ENCODE peak calls at places on chromosomes 12 and 14, in four cellular contexts. D is HepG2, N is HCT116, I is H1. K is an unnamed sample.

GRCh38 chr12:49983892-49984291 is 11.1 kb downstream of the AQP6 start:
- DNase-seq in D (no peak), N (no peak), I (no peak), K (no peak)

GRCh38 chr12:83015390-83016225 is 328.9 kb downstream of the TMTC2 start:
- DNase-seq in D (no peak), N (peak; percentile 23), I (no peak), K (no peak)

GRCh38 chr12:116053479-116054195 is 223.9 kb downstream of the MED13L start:
- DNase-seq in D (peak; percentile 71), N (no peak), I (no peak), K (no peak)

GRCh38 chr12:103801709-103802585 is 39.1 kb downstream of the NT5DC3 start:
- DNase-seq in D (peak; percentile 57), N (peak; percentile 51), I (no peak), K (no peak)

GRCh38 chr12:66092559-66093269 is 37.8 kb downstream of the LLPH start:
- DNase-seq in D (no peak), N (no peak), I (no peak), K (no peak)

GRCh38 chr14:72503696-72504368 is 390.1 kb downstream of the DPF3 start:
- DNase-seq in D (no peak), N (peak; percentile 8), I (no peak), K (no peak)

GRCh38 chr12:92158711-92159534 is 13.3 kb upstream of the BTG1 start:
- DNase-seq in D (no peak), N (no peak), I (no peak), K (no peak)

GRCh38 chr14:34059925-34060746 is 109.3 kb upstream of the EGLN3 start:
- DNase-seq in D (peak; percentile 56), N (no peak), I (no peak), K (peak; percentile 35)

GRCh38 chr12:7151532-7151931 is 21.4 kb downstream of the CLSTN3 start:
- DNase-seq in D (no peak), N (no peak), I (no peak), K (no peak)

GRCh38 chr14:91363776-91364523 is 53.7 kb downstream of the CCDC88C start:
- DNase-seq in D (no peak), N (no peak), I (no peak), K (no peak)

GRCh38 chr12:73656375-73656774 is 881.3 kb upstream of the ATXN7L3B start:
- DNase-seq in D (no peak), N (no peak), I (no peak), K (no peak)

GRCh38 chr14:104967414-104968152 is 10.6 kb downstream of the AHNAK2 start:
- DNase-seq in D (no peak), N (no peak), I (no peak), K (no peak)

GRCh38 chr12:27769142-27769672 is 10.8 kb upstream of the KLHL42 start:
- DNase-seq in D (no peak), N (no peak), I (no peak), K (no peak)

GRCh38 chr12:44697489-44697888 is 178.6 kb downstream of the NELL2 start:
- DNase-seq in D (no peak), N (no peak), I (no peak), K (no peak)

GRCh38 chr12:95764848-95765247 is 25.7 kb downstream of the NTN4 start:
- DNase-seq in D (no peak), N (no peak), I (no peak), K (no peak)

GRCh38 chr12:24499151-24500146 is 449.5 kb downstream of the BCAT1 start:
- DNase-seq in D (no peak), N (no peak), I (no peak), K (no peak)

GRCh38 chr12:15599266-15600037 is 189.7 kb downstream of the EPS8 start:
- DNase-seq in D (no peak), N (no peak), I (no peak), K (no peak)

GRCh38 chr14:100406505-100407131 is 83.5 kb downstream of the SLC25A47 start:
- DNase-seq in D (peak; percentile 66), N (no peak), I (no peak), K (no peak)

GRCh38 chr14:80315681-80316080 is 104.4 kb upstream of the DIO2 start:
- DNase-seq in D (no peak), N (no peak), I (no peak), K (no peak)

GRCh38 chr12:42213954-42214426 is 24.1 kb downstream of the YAF2 start:
- DNase-seq in D (no peak), N (no peak), I (no peak), K (no peak)

GRCh38 chr14:99884834-99885648 is 91.8 kb downstream of the EML1 start:
- DNase-seq in D (peak; percentile 52), N (peak; percentile 40), I (no peak), K (no peak)

GRCh38 chr14:23562822-23563472 is 4.6 kb downstream of the AP1G2 start:
- DNase-seq in D (peak; percentile 74), N (no peak), I (no peak), K (no peak)

GRCh38 chr12:32470936-32471335 is 71.6 kb downstream of the FGD4 start:
- DNase-seq in D (no peak), N (no peak), I (no peak), K (no peak)

GRCh38 chr14:105389534-105389933 is 8.8 kb upstream of the TEX22 start:
- DNase-seq in D (no peak), N (no peak), I (no peak), K (no peak)

GRCh38 chr14:67241416-67242362 is at the start of gene PALS1:
- DNase-seq in D (peak; percentile 62), N (peak; percentile 53), I (no peak), K (peak; percentile 11)

GRCh38 chr12:89200217-89200616 is 152.1 kb downstream of the DUSP6 start:
- DNase-seq in D (no peak), N (no peak), I (no peak), K (no peak)

GRCh38 chr14:89507521-89507920 is 90.5 kb upstream of the FOXN3 start:
- DNase-seq in D (peak; percentile 32), N (peak; percentile 75), I (no peak), K (no peak)

GRCh38 chr12:103333676-103334075 is 162.1 kb downstream of the C12orf42 start:
- DNase-seq in D (no peak), N (no peak), I (no peak), K (no peak)

GRCh38 chr14:89504602-89505320 is 87.7 kb upstream of the FOXN3 start:
- DNase-seq in D (no peak), N (no peak), I (no peak), K (no peak)

GRCh38 chr12:123109319-123109772 is 41.5 kb downstream of the PITPNM2 start:
- DNase-seq in D (no peak), N (no peak), I (no peak), K (no peak)

GRCh38 chr14:35821546-35822411 is 4.4 kb upstream of the BRMS1L start:
- DNase-seq in D (peak; percentile 83), N (peak; percentile 53), I (no peak), K (no peak)

GRCh38 chr12:6328945-6329692 is 12.8 kb downstream of the TNFRSF1A start:
- DNase-seq in D (no peak), N (no peak), I (no peak), K (no peak)

GRCh38 chr14:83988274-83988673 is 1541.7 kb upstream of the FLRT2 start:
- DNase-seq in D (no peak), N (no peak), I (no peak), K (no peak)

GRCh38 chr12:50991296-50991695 is 34.9 kb downstream of the SLC11A2 start:
- DNase-seq in D (no peak), N (no peak), I (no peak), K (no peak)

GRCh38 chr12:92431146-92431545 is 271.6 kb upstream of the PLEKHG7 start:
- DNase-seq in D (no peak), N (no peak), I (no peak), K (no peak)

GRCh38 chr12:114439306-114439705 is 33.4 kb upstream of the TBX5 start:
- DNase-seq in D (no peak), N (no peak), I (no peak), K (no peak)

DNA sequence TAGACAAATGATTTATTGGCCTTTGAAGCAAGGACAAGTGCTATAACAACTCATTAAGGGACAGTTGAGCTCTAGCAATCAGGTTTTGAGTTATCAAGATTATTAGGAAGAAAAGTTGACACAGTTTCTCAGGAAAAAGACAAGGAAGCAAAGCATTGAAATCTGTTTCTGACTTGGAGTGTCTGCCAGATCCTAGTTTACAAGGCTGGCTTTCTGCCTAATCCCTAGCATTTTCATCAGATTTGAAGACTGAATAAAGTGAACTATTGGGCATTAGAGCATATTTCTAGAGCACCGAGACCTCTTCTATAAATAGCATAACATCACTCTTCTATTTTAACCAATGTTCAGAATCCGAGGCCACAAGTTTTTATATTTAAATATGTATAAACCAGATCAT is 7.0 kb downstream of the SYT1 start:
- DNase-seq in D (no peak), N (no peak), I (no peak), K (no peak)
- H3K9ac ChIP-seq in D (no peak overlapping the region), N (no peak overlapping the region), I (no peak overlapping the region), K (no peak overlapping the region)

DNA sequence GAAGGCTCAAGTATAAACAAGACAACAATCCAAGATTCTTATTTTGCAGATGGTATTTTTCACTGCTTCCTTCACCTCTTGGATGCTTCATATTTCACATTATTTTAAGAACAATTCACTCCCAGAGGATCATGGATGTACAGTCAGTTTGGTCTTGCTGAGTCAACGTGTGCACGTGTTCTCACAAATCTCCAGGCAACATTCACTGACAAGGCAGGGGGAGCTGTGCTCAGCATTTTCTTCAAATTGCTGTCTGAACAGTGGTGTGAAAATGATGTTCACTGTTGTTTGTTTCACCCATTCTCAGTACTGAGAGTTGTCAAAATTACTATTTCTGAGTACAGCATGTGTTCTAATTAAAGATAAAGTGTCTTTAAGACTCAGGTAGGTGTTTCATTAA is 118.3 kb upstream of the SLC38A4 start:
- DNase-seq in D (no peak), N (peak; percentile 37), I (no peak), K (no peak)
- TF ChIP-seq YY1 in D (no peak), N (no peak), I (no peak), K (no peak)

GRCh38 chr14:75460402-75460801 is 32.6 kb downstream of the JDP2 start:
- DNase-seq in D (no peak), N (no peak), I (no peak), K (no peak)

GRCh38 chr14:75459099-75459741 is 31.4 kb downstream of the JDP2 start:
- DNase-seq in D (no peak), N (no peak), I (no peak), K (no peak)

GRCh38 chr14:75458305-75458704 is 30.5 kb downstream of the JDP2 start:
- DNase-seq in D (no peak), N (no peak), I (no peak), K (no peak)

GRCh38 chr14:75461303-75461702 is 33.5 kb downstream of the JDP2 start:
- DNase-seq in D (no peak), N (no peak), I (no peak), K (no peak)

GRCh38 chr14:75459791-75460190 is 32.0 kb downstream of the JDP2 start:
- DNase-seq in D (no peak), N (no peak), I (no peak), K (no peak)
- H3K4me3 ChIP-seq in D (no peak overlapping the region), N (no peak overlapping the region), I (no peak overlapping the region), K (no peak overlapping the region)

GRCh38 chr12:57157588-57158173 is 10.3 kb upstream of the LRP1-AS start:
- DNase-seq in D (no peak), N (no peak), I (no peak), K (no peak)
- H3K9ac ChIP-seq in D (no peak overlapping the region), N (no peak overlapping the region), I (no peak overlapping the region), K (no peak overlapping the region)

K was measured in NT2/D1.